ENCODE peak calls at places on chromosome 2, in eight cellular contexts. U is IMR-90, S is breast epithelium, R is NB4, O is esophagus squamous epithelium, E is heart left ventricle, P is tibial nerve, G is Peyer's patch. F is an unnamed sample.

GRCh38 chr2:78979380-78980238 is 45.9 kb upstream of the REG3G start:
- DNase-seq in U (no peak), S (no peak), R (peak), O (no peak), E (no peak), P (peak), G (peak), F (peak)

GRCh38 chr2:141942006-141942789 is 188.6 kb downstream of the LRP1B start:
- DNase-seq in U (no peak), S (no peak), R (no peak), O (no peak), E (no peak), P (no peak), G (no peak), F (no peak)

GRCh38 chr2:120293123-120293990 is 40.7 kb downstream of the RALB start:
- DNase-seq in U (no peak), S (no peak), R (no peak), O (no peak), E (no peak), P (no peak), G (no peak), F (no peak)

GRCh38 chr2:86039178-86039962 is 66.3 kb downstream of the POLR1A start:
- DNase-seq in U (no peak), S (peak), R (no peak), O (no peak), E (no peak), P (no peak), G (peak), F (no peak)

GRCh38 chr2:66948234-66948633 is 448.9 kb upstream of the ETAA1 start:
- DNase-seq in U (no peak), S (no peak), R (no peak), O (no peak), E (no peak), P (no peak), G (no peak), F (no peak)

GRCh38 chr2:237567276-237568029 is 1.1 kb downstream of the PRLH start:
- DNase-seq in U (no peak), S (no peak), R (no peak), O (no peak), E (peak), P (no peak), G (no peak), F (no peak)

GRCh38 chr2:219041252-219041651 is at the start of gene CFAP65:
- DNase-seq in U (peak), S (no peak), R (no peak), O (no peak), E (no peak), P (no peak), G (no peak), F (peak)

GRCh38 chr2:45945182-45945779 is 293.8 kb downstream of the PRKCE start:
- DNase-seq in U (no peak), S (no peak), R (no peak), O (no peak), E (no peak), P (no peak), G (no peak), F (no peak)

GRCh38 chr2:233082222-233082933 is 22.2 kb downstream of the INPP5D start:
- DNase-seq in U (no peak), S (peak), R (peak), O (no peak), E (no peak), P (no peak), G (peak), F (peak)

GRCh38 chr2:46014911-46015654 is 282.1 kb upstream of the EPAS1 start:
- DNase-seq in U (no peak), S (no peak), R (no peak), O (no peak), E (no peak), P (no peak), G (no peak), F (no peak)

GRCh38 chr2:231462729-231463465 is 1.4 kb downstream of the NCL start:
- DNase-seq in U (no peak), S (no peak), R (no peak), O (no peak), E (no peak), P (no peak), G (no peak), F (no peak)

GRCh38 chr2:231461516-231461971 is 2.7 kb downstream of the NCL start:
- DNase-seq in U (no peak), S (no peak), R (no peak), O (no peak), E (no peak), P (no peak), G (no peak), F (no peak)

GRCh38 chr2:231457101-231457500 is 7.2 kb downstream of the NCL start:
- DNase-seq in U (peak), S (no peak), R (peak), O (no peak), E (no peak), P (no peak), G (no peak), F (no peak)

GRCh38 chr2:231458368-231458767 is 5.9 kb downstream of the NCL start:
- DNase-seq in U (no peak), S (no peak), R (no peak), O (no peak), E (no peak), P (no peak), G (no peak), F (no peak)

GRCh38 chr2:231460073-231460861 is 4.0 kb downstream of the NCL start:
- DNase-seq in U (no peak), S (no peak), R (no peak), O (no peak), E (no peak), P (no peak), G (no peak), F (no peak)
- H3K4me3 ChIP-seq in U (no peak), S (no peak), R (peak), O (no peak), E (no peak), P (no peak), G (no peak), F (no peak)

GRCh38 chr2:9002637-9003365 is 683 bp downstream of the MBOAT2 start:
- DNase-seq in U (no peak), S (no peak), R (peak), O (no peak), E (no peak), P (no peak), G (no peak), F (no peak)

GRCh38 chr2:9003616-9004337 is at the start of gene MBOAT2:
- DNase-seq in U (peak), S (peak), R (peak), O (no peak), E (peak), P (peak), G (peak), F (peak)

GRCh38 chr2:9006368-9006767 is 2.9 kb upstream of the MBOAT2 start:
- DNase-seq in U (no peak), S (no peak), R (no peak), O (no peak), E (no peak), P (no peak), G (no peak), F (no peak)

GRCh38 chr2:9003366-9003615 is 193 bp downstream of the MBOAT2 start:
- DNase-seq in U (no peak), S (no peak), R (no peak), O (no peak), E (no peak), P (no peak), G (no peak), F (no peak)

DNA sequence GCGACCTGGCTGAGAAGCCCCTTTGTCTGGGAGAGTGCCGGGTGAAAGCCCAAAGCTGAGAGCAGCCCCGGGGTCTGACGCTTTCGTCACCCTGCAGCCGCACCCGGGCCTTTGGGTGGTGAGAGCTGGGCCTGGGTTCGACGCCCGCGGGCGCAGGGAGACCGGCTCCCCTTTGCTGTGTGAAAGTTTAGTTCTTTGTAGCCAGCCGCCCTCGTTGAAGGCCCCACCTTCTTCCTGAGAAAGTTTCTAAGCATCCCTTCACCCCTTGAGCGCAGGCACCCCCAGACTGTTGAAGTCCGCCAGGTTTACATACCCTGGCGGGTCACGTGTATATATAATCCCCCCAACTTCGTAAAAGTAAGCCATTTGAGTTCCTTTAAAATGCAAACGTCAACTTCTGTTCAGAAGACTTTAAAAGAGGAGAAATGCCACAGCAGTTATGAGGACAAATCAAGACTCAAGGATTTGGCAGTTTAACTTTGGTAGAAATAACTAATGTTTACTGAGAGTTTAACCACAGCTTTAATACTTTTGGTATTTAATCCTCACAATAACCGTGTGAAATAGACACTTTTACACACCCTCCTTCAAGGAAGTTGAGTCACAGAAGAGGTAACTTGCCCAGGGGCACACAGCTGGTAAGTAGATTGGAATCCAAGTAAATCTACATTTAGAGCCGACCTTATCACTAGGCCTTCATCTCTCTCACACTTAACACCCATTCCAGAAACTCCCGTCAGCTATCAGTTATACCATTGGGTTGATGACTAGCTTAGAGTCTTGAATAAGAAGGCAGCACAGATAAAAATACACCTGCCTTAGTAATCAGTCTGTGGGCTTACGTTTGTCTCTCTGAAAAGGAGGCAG is 1.1 kb upstream of the MBOAT2 start:
- DNase-seq in U (peak), S (no peak), R (no peak), O (no peak), E (no peak), P (no peak), G (no peak), F (no peak)
- TF ChIP-seq POLR2A in U (no peak), S (no peak), R (no peak), O (no peak), E (no peak), P (no peak), G (no peak), F (no peak)

GRCh38 chr2:168797286-168797655 is 5.2 kb upstream of the NOSTRIN start:
- DNase-seq in U (no peak), S (no peak), R (no peak), O (no peak), E (no peak), P (no peak), G (no peak), F (no peak)

GRCh38 chr2:168790226-168790902 is 12.1 kb upstream of the NOSTRIN start:
- DNase-seq in U (no peak), S (no peak), R (no peak), O (no peak), E (no peak), P (no peak), G (no peak), F (no peak)

GRCh38 chr2:168796090-168796577 is 6.3 kb upstream of the NOSTRIN start:
- DNase-seq in U (no peak), S (no peak), R (no peak), O (no peak), E (no peak), P (no peak), G (no peak), F (no peak)

GRCh38 chr2:168796583-168797285 is 5.7 kb upstream of the NOSTRIN start:
- DNase-seq in U (peak), S (no peak), R (peak), O (no peak), E (no peak), P (no peak), G (no peak), F (no peak)

GRCh38 chr2:168793596-168793995 is 8.8 kb upstream of the NOSTRIN start:
- DNase-seq in U (peak), S (no peak), R (no peak), O (no peak), E (no peak), P (no peak), G (no peak), F (no peak)
- H3K4me3 ChIP-seq in U (no peak), S (no peak), R (no peak), O (no peak), E (no peak), P (no peak), G (no peak), F (no peak)

GRCh38 chr2:239587311-239587731 is 186.5 kb upstream of the HDAC4 start:
- DNase-seq in U (no peak), S (no peak), R (no peak), O (no peak), E (no peak), P (no peak), G (no peak), F (no peak)
- TF ChIP-seq POLR2A in U (no peak), S (no peak), R (no peak), O (no peak), E (no peak), P (no peak), G (no peak), F (no peak)

GRCh38 chr2:4381049-4381448 is 677.7 kb downstream of the DCDC2C start:
- DNase-seq in U (no peak), S (no peak), R (no peak), O (no peak), E (no peak), P (no peak), G (no peak), F (no peak)
- H3K4me3 ChIP-seq in U (no peak), S (no peak), R (no peak), O (no peak), E (no peak), P (no peak), G (no peak), F (no peak)

DNA sequence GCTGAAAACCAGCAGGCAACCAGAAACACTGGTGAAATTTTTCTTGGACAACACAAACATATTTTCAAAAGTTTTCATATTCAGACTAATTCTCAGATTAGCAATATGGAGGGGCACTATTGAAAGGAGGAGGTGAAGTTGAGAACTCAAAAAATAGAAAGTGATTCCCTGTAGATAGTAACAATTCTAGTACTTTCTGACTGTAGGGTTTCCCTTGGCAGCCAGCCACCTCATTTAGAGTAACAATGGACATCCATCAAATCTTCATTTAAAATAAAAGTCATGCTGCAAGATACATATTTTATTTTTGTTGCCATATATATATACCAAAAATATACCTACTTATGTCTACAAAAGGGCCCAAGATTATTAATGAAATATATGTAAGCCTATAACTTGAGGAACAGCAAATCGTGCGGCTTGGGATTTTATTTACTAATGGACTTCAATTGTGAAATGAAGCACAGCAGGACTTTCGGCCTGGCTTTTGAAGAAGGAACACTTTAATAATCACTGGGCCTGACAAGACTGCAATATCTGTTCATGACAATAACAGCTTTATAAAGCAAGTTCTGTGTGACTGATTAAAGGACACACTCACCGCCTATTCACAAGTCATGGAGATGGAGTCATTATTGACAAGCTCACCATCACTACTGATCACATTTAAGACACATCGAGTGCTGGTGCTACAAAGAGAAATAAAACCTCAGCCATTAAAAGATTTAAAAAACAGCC is 6.8 kb upstream of the NR4A2 start:
- DNase-seq in U (no peak), S (no peak), R (no peak), O (no peak), E (no peak), P (no peak), G (no peak), F (no peak)
- TF ChIP-seq POLR2A in U (no peak), S (no peak), R (no peak), O (no peak), E (no peak), P (no peak), G (no peak), F (no peak)

GRCh38 chr2:163734911-163735691 is 707 bp downstream of the FIGN start:
- DNase-seq in U (peak), S (no peak), R (no peak), O (no peak), E (no peak), P (no peak), G (no peak), F (no peak)
- H3K4me3 ChIP-seq in U (peak), S (peak), R (no peak), O (peak), E (peak), P (peak), G (peak), F (peak)

GRCh38 chr2:172172513-172173217 is 70.0 kb upstream of the DLX2 start:
- DNase-seq in U (peak), S (peak), R (peak), O (no peak), E (peak), P (peak), G (peak), F (peak)
- TF ChIP-seq POLR2A in U (peak), S (no peak), R (peak), O (no peak), E (no peak), P (no peak), G (no peak), F (no peak)

GRCh38 chr2:147614491-147614890 is 230.3 kb upstream of the ACVR2A start:
- DNase-seq in U (no peak), S (no peak), R (no peak), O (no peak), E (no peak), P (no peak), G (no peak), F (no peak)
- H3K4me3 ChIP-seq in U (no peak), S (no peak), R (no peak), O (no peak), E (no peak), P (no peak), G (no peak), F (no peak)